ENCODE peak calls at places on chromosome 15, in nine cellular contexts. One of them, this sample, is unnamed.

GRCh38 chr15:42784705-42785104 is 47.8 kb upstream of the CDAN1 start:
- DNase-seq in Peyer's patch: no peak
- DNase-seq in thyroid gland: no peak
- DNase-seq in testis: no peak
- DNase-seq in breast epithelium: no peak
- DNase-seq in HCT116: no peak
- DNase-seq in A549: no peak
- DNase-seq in IMR-90: no peak
- DNase-seq in GM12878: no peak
- DNase-seq in this sample: no peak

GRCh38 chr15:25933456-25934158 is 70.5 kb upstream of the ATP10A start:
- DNase-seq in IMR-90: peak
- DNase-seq in A549: peak
- DNase-seq in breast epithelium: peak
- DNase-seq in Peyer's patch: peak
- DNase-seq in thyroid gland: peak
- DNase-seq in HCT116: no peak
- DNase-seq in testis: peak
- DNase-seq in GM12878: peak
- DNase-seq in this sample: no peak

GRCh38 chr15:74716647-74717046 is 8.7 kb downstream of the CYP1A1 start:
- DNase-seq in thyroid gland: no peak
- DNase-seq in Peyer's patch: no peak
- DNase-seq in GM12878: no peak
- DNase-seq in HCT116: no peak
- DNase-seq in IMR-90: no peak
- DNase-seq in breast epithelium: no peak
- DNase-seq in A549: no peak
- DNase-seq in testis: no peak
- DNase-seq in this sample: no peak

GRCh38 chr15:72365844-72366243 is 10.0 kb downstream of the HEXA start:
- DNase-seq in breast epithelium: no peak
- DNase-seq in Peyer's patch: peak
- DNase-seq in IMR-90: no peak
- DNase-seq in A549: no peak
- DNase-seq in GM12878: peak
- DNase-seq in testis: no peak
- DNase-seq in thyroid gland: no peak
- DNase-seq in HCT116: no peak
- DNase-seq in this sample: no peak

GRCh38 chr15:68511073-68511991 is 67.5 kb upstream of the CORO2B start:
- DNase-seq in breast epithelium: peak
- DNase-seq in thyroid gland: no peak
- DNase-seq in HCT116: no peak
- DNase-seq in IMR-90: peak
- DNase-seq in Peyer's patch: no peak
- DNase-seq in GM12878: no peak
- DNase-seq in A549: no peak
- DNase-seq in testis: peak
- DNase-seq in this sample: no peak

GRCh38 chr15:98865397-98866339 is 141.9 kb downstream of the PGPEP1L start:
- DNase-seq in HCT116: peak
- DNase-seq in thyroid gland: peak
- DNase-seq in Peyer's patch: peak
- DNase-seq in breast epithelium: peak
- DNase-seq in testis: peak
- DNase-seq in A549: no peak
- DNase-seq in IMR-90: peak
- DNase-seq in GM12878: no peak
- DNase-seq in this sample: peak

GRCh38 chr15:53808058-53808703 is 48.7 kb upstream of the WDR72 start:
- DNase-seq in HCT116: no peak
- DNase-seq in testis: no peak
- DNase-seq in thyroid gland: no peak
- DNase-seq in IMR-90: no peak
- DNase-seq in breast epithelium: no peak
- DNase-seq in Peyer's patch: no peak
- DNase-seq in A549: peak
- DNase-seq in GM12878: no peak
- DNase-seq in this sample: no peak

GRCh38 chr15:34284937-34285336 is 52.6 kb downstream of the SLC12A6 start:
- DNase-seq in A549: no peak
- DNase-seq in breast epithelium: no peak
- DNase-seq in thyroid gland: no peak
- DNase-seq in GM12878: no peak
- DNase-seq in Peyer's patch: no peak
- DNase-seq in testis: no peak
- DNase-seq in HCT116: no peak
- DNase-seq in IMR-90: no peak
- DNase-seq in this sample: no peak

GRCh38 chr15:39357478-39358268 is 223.2 kb upstream of the THBS1 start:
- DNase-seq in breast epithelium: no peak
- DNase-seq in thyroid gland: peak
- DNase-seq in IMR-90: no peak
- DNase-seq in A549: no peak
- DNase-seq in GM12878: no peak
- DNase-seq in HCT116: no peak
- DNase-seq in testis: no peak
- DNase-seq in Peyer's patch: no peak
- DNase-seq in this sample: no peak

GRCh38 chr15:96029172-96029571 is 301.3 kb upstream of the NR2F2 start:
- DNase-seq in breast epithelium: no peak
- DNase-seq in GM12878: no peak
- DNase-seq in IMR-90: no peak
- DNase-seq in thyroid gland: no peak
- DNase-seq in A549: no peak
- DNase-seq in Peyer's patch: no peak
- DNase-seq in HCT116: no peak
- DNase-seq in testis: no peak
- DNase-seq in this sample: no peak

GRCh38 chr15:60649845-60650548 is 171.1 kb upstream of the ICE2 start:
- DNase-seq in testis: no peak
- DNase-seq in HCT116: no peak
- DNase-seq in A549: no peak
- DNase-seq in GM12878: peak
- DNase-seq in thyroid gland: no peak
- DNase-seq in Peyer's patch: peak
- DNase-seq in IMR-90: peak
- DNase-seq in breast epithelium: no peak
- DNase-seq in this sample: no peak

GRCh38 chr15:45094358-45094730 is 19.6 kb downstream of the DUOX2 start:
- DNase-seq in IMR-90: peak
- DNase-seq in A549: no peak
- DNase-seq in GM12878: no peak
- DNase-seq in breast epithelium: no peak
- DNase-seq in HCT116: no peak
- DNase-seq in thyroid gland: no peak
- DNase-seq in Peyer's patch: no peak
- DNase-seq in testis: no peak
- DNase-seq in this sample: no peak

GRCh38 chr15:47870956-47871625 is 153.8 kb downstream of the SEMA6D start:
- DNase-seq in testis: no peak
- DNase-seq in thyroid gland: no peak
- DNase-seq in breast epithelium: no peak
- DNase-seq in Peyer's patch: no peak
- DNase-seq in HCT116: no peak
- DNase-seq in IMR-90: peak
- DNase-seq in A549: no peak
- DNase-seq in GM12878: no peak
- DNase-seq in this sample: no peak

GRCh38 chr15:33243869-33244268 is 49.4 kb upstream of the FMN1 start:
- DNase-seq in GM12878: no peak
- DNase-seq in A549: peak
- DNase-seq in Peyer's patch: no peak
- DNase-seq in IMR-90: peak
- DNase-seq in testis: no peak
- DNase-seq in breast epithelium: no peak
- DNase-seq in thyroid gland: no peak
- DNase-seq in HCT116: no peak
- DNase-seq in this sample: no peak

GRCh38 chr15:33244471-33244870 is 50.0 kb upstream of the FMN1 start:
- DNase-seq in testis: no peak
- DNase-seq in thyroid gland: no peak
- DNase-seq in breast epithelium: no peak
- DNase-seq in GM12878: no peak
- DNase-seq in A549: no peak
- DNase-seq in HCT116: no peak
- DNase-seq in IMR-90: no peak
- DNase-seq in Peyer's patch: no peak
- DNase-seq in this sample: no peak

GRCh38 chr15:33242669-33243191 is 48.2 kb upstream of the FMN1 start:
- DNase-seq in HCT116: no peak
- DNase-seq in Peyer's patch: no peak
- DNase-seq in IMR-90: no peak
- DNase-seq in testis: no peak
- DNase-seq in GM12878: no peak
- DNase-seq in breast epithelium: no peak
- DNase-seq in thyroid gland: peak
- DNase-seq in A549: no peak
- DNase-seq in this sample: no peak

GRCh38 chr15:33242165-33242564 is 47.7 kb upstream of the FMN1 start:
- DNase-seq in GM12878: no peak
- DNase-seq in HCT116: no peak
- DNase-seq in A549: peak
- DNase-seq in breast epithelium: peak
- DNase-seq in Peyer's patch: no peak
- DNase-seq in testis: no peak
- DNase-seq in IMR-90: peak
- DNase-seq in thyroid gland: peak
- DNase-seq in this sample: no peak

DNA sequence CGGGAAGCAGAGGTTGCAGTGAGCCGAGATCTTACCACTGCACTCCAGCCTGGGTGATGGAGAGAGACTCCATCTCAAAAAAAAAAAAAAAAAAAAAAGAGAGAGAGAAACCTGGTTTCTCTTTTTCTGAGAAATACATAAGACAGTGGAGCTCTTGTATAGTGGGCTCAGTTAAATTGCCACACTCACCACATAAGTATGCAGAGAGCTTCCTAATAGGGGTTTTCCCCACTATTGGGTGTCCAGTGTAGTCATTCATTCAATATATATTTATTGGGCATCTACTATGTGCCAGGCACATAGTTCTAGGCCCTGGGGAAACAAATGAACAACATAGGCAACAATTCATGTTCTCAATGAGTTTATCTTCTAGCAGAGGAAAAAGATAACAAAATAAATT is 48.9 kb upstream of the FMN1 start:
- DNase-seq in thyroid gland: no peak
- DNase-seq in A549: no peak
- DNase-seq in Peyer's patch: no peak
- DNase-seq in breast epithelium: no peak
- DNase-seq in HCT116: no peak
- DNase-seq in GM12878: no peak
- DNase-seq in IMR-90: peak
- DNase-seq in testis: no peak
- DNase-seq in this sample: no peak
- TF ChIP-seq POLR2A in thyroid gland: no peak
- TF ChIP-seq POLR2A in A549: no peak
- TF ChIP-seq POLR2A in Peyer's patch: no peak
- TF ChIP-seq POLR2A in breast epithelium: no peak
- TF ChIP-seq POLR2A in HCT116: no peak
- TF ChIP-seq POLR2A in GM12878: no peak
- TF ChIP-seq POLR2A in IMR-90: no peak
- TF ChIP-seq POLR2A in testis: no peak
- TF ChIP-seq POLR2A in this sample: no peak

DNA sequence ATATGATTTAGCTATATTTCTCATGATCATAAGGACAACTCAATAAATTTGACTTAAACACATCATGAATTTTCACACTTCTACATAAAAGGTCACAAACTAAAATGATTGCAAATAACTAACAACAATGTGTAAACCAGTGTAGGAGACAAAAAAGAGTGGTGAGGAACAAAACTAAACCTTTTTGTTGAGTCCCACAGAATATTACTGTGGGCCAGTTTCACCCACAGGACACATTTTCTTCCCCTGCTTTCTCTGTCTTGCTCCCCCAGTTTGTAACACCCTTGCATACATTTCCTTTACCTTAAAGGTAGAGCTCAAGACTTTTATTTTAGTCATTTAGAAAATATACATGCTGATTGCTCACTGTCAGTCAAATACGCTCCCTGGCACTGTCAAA is 130.9 kb upstream of the GOLGA6L6 start:
- DNase-seq in A549: no peak
- DNase-seq in testis: no peak
- DNase-seq in breast epithelium: no peak
- DNase-seq in GM12878: no peak
- DNase-seq in Peyer's patch: no peak
- DNase-seq in thyroid gland: no peak
- DNase-seq in IMR-90: no peak
- DNase-seq in HCT116: no peak
- DNase-seq in this sample: no peak
- TF ChIP-seq CTCF in A549: no peak
- TF ChIP-seq CTCF in testis: no peak
- TF ChIP-seq CTCF in breast epithelium: no peak
- TF ChIP-seq CTCF in GM12878: no peak
- TF ChIP-seq CTCF in Peyer's patch: no peak
- TF ChIP-seq CTCF in thyroid gland: no peak
- TF ChIP-seq CTCF in IMR-90: no peak
- TF ChIP-seq CTCF in HCT116: no peak
- TF ChIP-seq CTCF in this sample: no peak

GRCh38 chr15:50247819-50248650 is 17.5 kb downstream of the HDC start:
- DNase-seq in GM12878: no peak
- DNase-seq in testis: no peak
- DNase-seq in IMR-90: no peak
- DNase-seq in thyroid gland: peak
- DNase-seq in breast epithelium: no peak
- DNase-seq in Peyer's patch: peak
- DNase-seq in A549: no peak
- DNase-seq in HCT116: no peak
- DNase-seq in this sample: no peak
- TF ChIP-seq POLR2A in GM12878: peak
- TF ChIP-seq POLR2A in testis: no peak
- TF ChIP-seq POLR2A in IMR-90: no peak
- TF ChIP-seq POLR2A in thyroid gland: no peak
- TF ChIP-seq POLR2A in breast epithelium: no peak
- TF ChIP-seq POLR2A in Peyer's patch: no peak
- TF ChIP-seq POLR2A in A549: no peak
- TF ChIP-seq POLR2A in HCT116: no peak
- TF ChIP-seq POLR2A in this sample: no peak

GRCh38 chr15:78737187-78737820 is 74.0 kb downstream of the ADAMTS7 start:
- DNase-seq in breast epithelium: no peak
- DNase-seq in testis: no peak
- DNase-seq in A549: no peak
- DNase-seq in thyroid gland: no peak
- DNase-seq in HCT116: no peak
- DNase-seq in Peyer's patch: no peak
- DNase-seq in IMR-90: no peak
- DNase-seq in GM12878: no peak
- DNase-seq in this sample: no peak
- TF ChIP-seq CTCF in breast epithelium: no peak
- TF ChIP-seq CTCF in testis: no peak
- TF ChIP-seq CTCF in A549: no peak
- TF ChIP-seq CTCF in thyroid gland: no peak
- TF ChIP-seq CTCF in HCT116: no peak
- TF ChIP-seq CTCF in Peyer's patch: no peak
- TF ChIP-seq CTCF in IMR-90: no peak
- TF ChIP-seq CTCF in GM12878: no peak
- TF ChIP-seq CTCF in this sample: no peak

This sample was measured in esophagus squamous epithelium.